ENCODE peak calls at places on chromosomes 1 and 21, in eight cellular contexts. One of them, this sample, is unnamed.

GRCh38 chr1:19793360-19794046 is 6.2 kb downstream of the TMCO4 start:
- DNase-seq in IMR-90: no peak
- DNase-seq in HFF-Myc: no peak
- DNase-seq in RWPE1: no peak
- DNase-seq in AG04450: no peak
- DNase-seq in colonic mucosa: no peak
- DNase-seq in Calu3: no peak
- DNase-seq in heart left ventricle: no peak
- DNase-seq in this sample: no peak

GRCh38 chr1:241828576-241828975 is 19.4 kb upstream of the EXO1 start:
- DNase-seq in Calu3: no peak
- DNase-seq in HFF-Myc: no peak
- DNase-seq in RWPE1: no peak
- DNase-seq in colonic mucosa: no peak
- DNase-seq in IMR-90: peak; percentile 54
- DNase-seq in heart left ventricle: peak; percentile 23
- DNase-seq in AG04450: no peak
- DNase-seq in this sample: no peak

GRCh38 chr1:42734201-42735035 is 5.6 kb downstream of the CLDN19 start:
- DNase-seq in HFF-Myc: no peak
- DNase-seq in colonic mucosa: no peak
- DNase-seq in RWPE1: no peak
- DNase-seq in Calu3: no peak
- DNase-seq in AG04450: no peak
- DNase-seq in heart left ventricle: no peak
- DNase-seq in IMR-90: no peak
- DNase-seq in this sample: no peak

GRCh38 chr21:41803316-41803715 is 36.5 kb upstream of the RIPK4 start:
- DNase-seq in RWPE1: no peak
- DNase-seq in AG04450: no peak
- DNase-seq in IMR-90: no peak
- DNase-seq in heart left ventricle: no peak
- DNase-seq in Calu3: no peak
- DNase-seq in HFF-Myc: no peak
- DNase-seq in colonic mucosa: no peak
- DNase-seq in this sample: no peak

GRCh38 chr1:118484893-118485292 is 299.9 kb upstream of the SPAG17 start:
- DNase-seq in HFF-Myc: no peak
- DNase-seq in colonic mucosa: no peak
- DNase-seq in heart left ventricle: no peak
- DNase-seq in Calu3: no peak
- DNase-seq in IMR-90: no peak
- DNase-seq in AG04450: no peak
- DNase-seq in RWPE1: no peak
- DNase-seq in this sample: no peak

GRCh38 chr1:43588592-43588991 is 57.9 kb downstream of the PTPRF start:
- DNase-seq in colonic mucosa: no peak
- DNase-seq in AG04450: no peak
- DNase-seq in IMR-90: no peak
- DNase-seq in HFF-Myc: no peak
- DNase-seq in Calu3: no peak
- DNase-seq in RWPE1: no peak
- DNase-seq in heart left ventricle: no peak
- DNase-seq in this sample: no peak

GRCh38 chr1:32241011-32241763 is 5.8 kb upstream of the FAM167B start:
- DNase-seq in AG04450: no peak
- DNase-seq in RWPE1: no peak
- DNase-seq in IMR-90: peak; percentile 66
- DNase-seq in Calu3: peak; percentile 64
- DNase-seq in colonic mucosa: peak; percentile 69
- DNase-seq in HFF-Myc: no peak
- DNase-seq in heart left ventricle: peak; percentile 76
- DNase-seq in this sample: no peak

GRCh38 chr1:204206121-204206520 is 7.7 kb downstream of the GOLT1A start:
- DNase-seq in AG04450: no peak
- DNase-seq in RWPE1: no peak
- DNase-seq in IMR-90: peak; percentile 33
- DNase-seq in colonic mucosa: no peak
- DNase-seq in heart left ventricle: no peak
- DNase-seq in Calu3: no peak
- DNase-seq in HFF-Myc: no peak
- DNase-seq in this sample: no peak

GRCh38 chr1:234887026-234887910 is 241.4 kb downstream of the TOMM20 start:
- DNase-seq in IMR-90: peak; percentile 36
- DNase-seq in AG04450: no peak
- DNase-seq in HFF-Myc: no peak
- DNase-seq in Calu3: no peak
- DNase-seq in colonic mucosa: no peak
- DNase-seq in heart left ventricle: peak; percentile 84
- DNase-seq in RWPE1: no peak
- DNase-seq in this sample: no peak

GRCh38 chr21:17667256-17667655 is 54.6 kb upstream of the BTG3 start:
- DNase-seq in Calu3: no peak
- DNase-seq in AG04450: no peak
- DNase-seq in IMR-90: no peak
- DNase-seq in colonic mucosa: no peak
- DNase-seq in HFF-Myc: peak; percentile 10
- DNase-seq in RWPE1: peak; percentile 52
- DNase-seq in heart left ventricle: no peak
- DNase-seq in this sample: no peak

DNA sequence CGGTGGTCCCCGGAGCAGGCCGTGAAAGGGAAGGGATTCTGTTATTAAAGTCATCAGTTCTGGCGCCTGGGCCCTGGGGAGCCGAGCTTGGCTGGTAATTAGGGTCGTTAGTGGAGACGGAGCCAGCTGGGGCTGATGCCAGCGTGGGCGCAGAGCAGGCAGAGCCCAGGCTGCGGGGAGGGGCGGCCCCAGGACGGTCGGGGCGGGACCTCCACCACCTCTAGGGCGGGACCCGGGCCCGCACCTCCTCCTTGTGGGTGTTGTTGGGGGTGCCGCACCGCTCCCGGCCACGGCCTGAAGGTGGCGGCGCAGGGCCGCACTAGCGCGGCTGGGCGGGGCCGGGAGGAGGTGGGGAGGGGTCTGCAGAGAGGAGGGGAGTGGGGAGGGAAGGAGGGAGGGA is 470.6 kb downstream of the PTPRU start:
- DNase-seq in RWPE1: peak; percentile 68
- DNase-seq in IMR-90: peak; percentile 44
- DNase-seq in heart left ventricle: no peak
- DNase-seq in HFF-Myc: peak; percentile 15
- DNase-seq in AG04450: no peak
- DNase-seq in colonic mucosa: no peak
- DNase-seq in Calu3: peak; percentile 69
- DNase-seq in this sample: no peak
- TF ChIP-seq CTCF in RWPE1: peak; percentile 57
- TF ChIP-seq CTCF in IMR-90: peak; percentile 70
- TF ChIP-seq CTCF in heart left ventricle: no peak
- TF ChIP-seq CTCF in HFF-Myc: peak; percentile 56
- TF ChIP-seq CTCF in AG04450: peak; percentile 72
- TF ChIP-seq CTCF in colonic mucosa: no peak
- TF ChIP-seq CTCF in Calu3: no peak
- TF ChIP-seq CTCF in this sample: peak; percentile 62

GRCh38 chr1:183022202-183023145 is 746 bp upstream of the LAMC1 start:
- DNase-seq in Calu3: peak; percentile 74
- DNase-seq in colonic mucosa: peak; percentile 79
- DNase-seq in AG04450: peak; percentile 95
- DNase-seq in RWPE1: peak; percentile 80
- DNase-seq in heart left ventricle: peak; percentile 92
- DNase-seq in IMR-90: peak; percentile 98
- DNase-seq in HFF-Myc: peak; percentile 88
- DNase-seq in this sample: peak; percentile 96

GRCh38 chr1:183023146-183023600 is at the start of gene LAMC1:
- DNase-seq in HFF-Myc: no peak
- DNase-seq in colonic mucosa: peak; percentile 67
- DNase-seq in AG04450: peak; percentile 49
- DNase-seq in Calu3: peak; percentile 96
- DNase-seq in RWPE1: peak; percentile 69
- DNase-seq in IMR-90: peak; percentile 80
- DNase-seq in heart left ventricle: peak; percentile 88
- DNase-seq in this sample: no peak

GRCh38 chr1:183021405-183022201 is 1.6 kb upstream of the LAMC1 start:
- DNase-seq in IMR-90: no peak
- DNase-seq in heart left ventricle: no peak
- DNase-seq in colonic mucosa: no peak
- DNase-seq in Calu3: no peak
- DNase-seq in HFF-Myc: no peak
- DNase-seq in AG04450: no peak
- DNase-seq in RWPE1: no peak
- DNase-seq in this sample: no peak

GRCh38 chr1:183024352-183025337 is 1.4 kb downstream of the LAMC1 start:
- DNase-seq in heart left ventricle: no peak
- DNase-seq in Calu3: no peak
- DNase-seq in AG04450: no peak
- DNase-seq in RWPE1: no peak
- DNase-seq in HFF-Myc: no peak
- DNase-seq in colonic mucosa: no peak
- DNase-seq in IMR-90: no peak
- DNase-seq in this sample: no peak

DNA sequence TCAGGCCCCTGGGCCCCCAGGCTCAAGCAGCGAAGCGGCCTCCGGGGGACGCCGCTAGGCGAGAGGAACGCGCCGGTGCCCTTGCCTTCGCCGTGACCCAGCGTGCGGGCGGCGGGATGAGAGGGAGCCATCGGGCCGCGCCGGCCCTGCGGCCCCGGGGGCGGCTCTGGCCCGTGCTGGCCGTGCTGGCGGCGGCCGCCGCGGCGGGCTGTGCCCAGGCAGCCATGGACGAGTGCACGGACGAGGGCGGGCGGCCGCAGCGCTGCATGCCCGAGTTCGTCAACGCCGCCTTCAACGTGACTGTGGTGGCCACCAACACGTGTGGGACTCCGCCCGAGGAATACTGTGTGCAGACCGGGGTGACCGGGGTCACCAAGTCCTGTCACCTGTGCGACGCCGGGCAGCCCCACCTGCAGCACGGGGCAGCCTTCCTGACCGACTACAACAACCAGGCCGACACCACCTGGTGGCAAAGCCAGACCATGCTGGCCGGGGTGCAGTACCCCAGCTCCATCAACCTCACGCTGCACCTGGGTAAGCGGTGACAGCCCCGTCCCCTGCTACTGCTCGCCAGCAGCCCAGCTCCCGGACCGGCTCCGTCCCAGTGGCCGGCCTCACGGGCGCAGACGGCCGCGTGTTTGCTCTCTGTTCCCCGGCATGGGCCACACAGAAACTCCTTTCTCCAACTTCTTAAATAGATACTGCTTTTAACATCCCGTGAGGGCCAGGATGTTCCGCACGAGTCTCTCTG is 556 bp downstream of the LAMC1 start:
- DNase-seq in RWPE1: peak; percentile 64
- DNase-seq in AG04450: no peak
- DNase-seq in heart left ventricle: peak; percentile 72
- DNase-seq in Calu3: peak; percentile 94
- DNase-seq in IMR-90: peak; percentile 47
- DNase-seq in colonic mucosa: peak; percentile 81
- DNase-seq in HFF-Myc: no peak
- DNase-seq in this sample: no peak
- TF ChIP-seq CTCF in RWPE1: peak; percentile 67
- TF ChIP-seq CTCF in AG04450: peak; percentile 49
- TF ChIP-seq CTCF in heart left ventricle: peak; percentile 44
- TF ChIP-seq CTCF in Calu3: peak; percentile 78
- TF ChIP-seq CTCF in IMR-90: peak; percentile 40
- TF ChIP-seq CTCF in colonic mucosa: peak; percentile 38
- TF ChIP-seq CTCF in HFF-Myc: peak; percentile 34
- TF ChIP-seq CTCF in this sample: peak; percentile 65

GRCh38 chr1:177091036-177091435 is 73.5 kb downstream of the ASTN1 start:
- DNase-seq in heart left ventricle: no peak
- DNase-seq in RWPE1: peak; percentile 26
- DNase-seq in IMR-90: no peak
- DNase-seq in AG04450: no peak
- DNase-seq in HFF-Myc: peak; percentile 51
- DNase-seq in colonic mucosa: no peak
- DNase-seq in Calu3: no peak
- DNase-seq in this sample: no peak

GRCh38 chr1:177088974-177089373 is 75.5 kb downstream of the ASTN1 start:
- DNase-seq in AG04450: no peak
- DNase-seq in HFF-Myc: no peak
- DNase-seq in colonic mucosa: no peak
- DNase-seq in heart left ventricle: no peak
- DNase-seq in Calu3: no peak
- DNase-seq in RWPE1: no peak
- DNase-seq in IMR-90: no peak
- DNase-seq in this sample: no peak

DNA sequence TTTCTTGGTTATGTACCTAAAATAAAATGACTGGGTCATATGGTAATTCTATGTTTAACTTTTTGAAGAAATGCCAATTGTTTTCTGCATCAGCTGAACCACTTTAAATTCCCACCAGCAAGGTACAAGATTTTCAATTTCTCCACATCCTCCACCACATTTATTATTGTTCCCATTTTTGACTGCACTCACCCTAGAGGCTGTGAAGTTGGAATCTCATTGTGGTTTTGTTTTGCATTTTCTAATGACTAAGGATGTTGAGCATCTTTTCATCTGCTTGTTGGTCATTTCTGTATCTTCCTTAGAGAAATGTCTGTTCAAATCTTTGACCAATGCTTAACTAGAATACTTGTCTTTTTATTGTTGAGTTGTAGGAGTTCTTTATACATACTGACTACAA is 72.5 kb downstream of the ASTN1 start:
- DNase-seq in AG04450: no peak
- DNase-seq in IMR-90: no peak
- DNase-seq in RWPE1: no peak
- DNase-seq in HFF-Myc: no peak
- DNase-seq in heart left ventricle: no peak
- DNase-seq in colonic mucosa: no peak
- DNase-seq in Calu3: no peak
- DNase-seq in this sample: no peak
- TF ChIP-seq CTCF in AG04450: no peak
- TF ChIP-seq CTCF in IMR-90: no peak
- TF ChIP-seq CTCF in RWPE1: no peak
- TF ChIP-seq CTCF in HFF-Myc: no peak
- TF ChIP-seq CTCF in heart left ventricle: no peak
- TF ChIP-seq CTCF in colonic mucosa: no peak
- TF ChIP-seq CTCF in Calu3: no peak
- TF ChIP-seq CTCF in this sample: no peak

GRCh38 chr1:236997882-236998281 is 6.4 kb downstream of the MT1HL1 start:
- DNase-seq in colonic mucosa: no peak
- DNase-seq in IMR-90: no peak
- DNase-seq in AG04450: no peak
- DNase-seq in RWPE1: no peak
- DNase-seq in heart left ventricle: peak; percentile 87
- DNase-seq in Calu3: no peak
- DNase-seq in HFF-Myc: no peak
- DNase-seq in this sample: no peak

GRCh38 chr1:236994450-236994849 is 9.8 kb downstream of the MT1HL1 start:
- DNase-seq in AG04450: no peak
- DNase-seq in heart left ventricle: no peak
- DNase-seq in colonic mucosa: no peak
- DNase-seq in HFF-Myc: no peak
- DNase-seq in RWPE1: no peak
- DNase-seq in IMR-90: no peak
- DNase-seq in Calu3: no peak
- DNase-seq in this sample: no peak

GRCh38 chr1:237000191-237000590 is 4.0 kb downstream of the MT1HL1 start:
- DNase-seq in RWPE1: no peak
- DNase-seq in HFF-Myc: no peak
- DNase-seq in Calu3: no peak
- DNase-seq in colonic mucosa: no peak
- DNase-seq in heart left ventricle: no peak
- DNase-seq in IMR-90: no peak
- DNase-seq in AG04450: no peak
- DNase-seq in this sample: no peak

GRCh38 chr1:236997361-236997760 is 6.9 kb downstream of the MT1HL1 start:
- DNase-seq in RWPE1: no peak
- DNase-seq in HFF-Myc: no peak
- DNase-seq in heart left ventricle: peak; percentile 92
- DNase-seq in Calu3: no peak
- DNase-seq in AG04450: no peak
- DNase-seq in IMR-90: no peak
- DNase-seq in colonic mucosa: no peak
- DNase-seq in this sample: no peak

GRCh38 chr1:236998571-236998970 is 5.7 kb downstream of the MT1HL1 start:
- DNase-seq in HFF-Myc: no peak
- DNase-seq in AG04450: no peak
- DNase-seq in IMR-90: no peak
- DNase-seq in RWPE1: no peak
- DNase-seq in colonic mucosa: no peak
- DNase-seq in heart left ventricle: peak; percentile 62
- DNase-seq in Calu3: no peak
- DNase-seq in this sample: no peak
- TF ChIP-seq CTCF in HFF-Myc: no peak
- TF ChIP-seq CTCF in AG04450: no peak
- TF ChIP-seq CTCF in IMR-90: no peak
- TF ChIP-seq CTCF in RWPE1: no peak
- TF ChIP-seq CTCF in colonic mucosa: no peak
- TF ChIP-seq CTCF in heart left ventricle: no peak
- TF ChIP-seq CTCF in Calu3: no peak
- TF ChIP-seq CTCF in this sample: no peak

This sample was measured in epithelial cell of proximal tubule.